ENCODE peak calls at places on chromosomes 11 and 22, in six cellular contexts. One of them, this sample, is unnamed.

GRCh38 chr11:105298630-105299029 is 159.1 kb upstream of the CARD18 start:
- DNase-seq in A549: no peak
- DNase-seq in GM06990: no peak
- DNase-seq in transverse colon: no peak
- DNase-seq in GM12865: no peak
- DNase-seq in GM10248: no peak
- DNase-seq in this sample: no peak

GRCh38 chr11:116697011-116697410 is 75.8 kb downstream of the BUD13 start:
- DNase-seq in A549: no peak
- DNase-seq in GM06990: no peak
- DNase-seq in transverse colon: no peak
- DNase-seq in GM12865: no peak
- DNase-seq in GM10248: no peak
- DNase-seq in this sample: no peak

GRCh38 chr11:12079726-12080556 is 30.4 kb upstream of the MICAL2 start:
- DNase-seq in A549: peak; percentile 82
- DNase-seq in GM06990: no peak
- DNase-seq in transverse colon: peak; percentile 56
- DNase-seq in GM12865: no peak
- DNase-seq in GM10248: no peak
- DNase-seq in this sample: no peak

GRCh38 chr22:38087855-38088254 is 3.9 kb upstream of the SLC16A8 start:
- DNase-seq in A549: no peak
- DNase-seq in GM06990: no peak
- DNase-seq in transverse colon: no peak
- DNase-seq in GM12865: no peak
- DNase-seq in GM10248: no peak
- DNase-seq in this sample: no peak

GRCh38 chr11:64250875-64251721 is at the start of gene PLCB3:
- DNase-seq in A549: no peak
- DNase-seq in GM06990: peak; percentile 55
- DNase-seq in transverse colon: peak; percentile 71
- DNase-seq in GM12865: peak; percentile 63
- DNase-seq in GM10248: peak; percentile 91
- DNase-seq in this sample: peak; percentile 53

GRCh38 chr22:50046481-50047245 is 11.4 kb downstream of the TTLL8 start:
- DNase-seq in A549: no peak
- DNase-seq in GM06990: no peak
- DNase-seq in transverse colon: no peak
- DNase-seq in GM12865: no peak
- DNase-seq in GM10248: no peak
- DNase-seq in this sample: no peak

GRCh38 chr22:43412808-43413785 is 1.3 kb downstream of the MPPED1 start:
- DNase-seq in A549: no peak
- DNase-seq in GM06990: no peak
- DNase-seq in transverse colon: no peak
- DNase-seq in GM12865: no peak
- DNase-seq in GM10248: no peak
- DNase-seq in this sample: no peak

GRCh38 chr11:133901999-133902398 is 54.8 kb downstream of the IGSF9B start:
- DNase-seq in A549: no peak
- DNase-seq in GM06990: no peak
- DNase-seq in transverse colon: no peak
- DNase-seq in GM12865: no peak
- DNase-seq in GM10248: no peak
- DNase-seq in this sample: no peak

GRCh38 chr11:117792992-117793391 is 4.0 kb downstream of the DSCAML1 start:
- DNase-seq in A549: no peak
- DNase-seq in GM06990: no peak
- DNase-seq in transverse colon: no peak
- DNase-seq in GM12865: peak; percentile 12
- DNase-seq in GM10248: no peak
- DNase-seq in this sample: no peak

GRCh38 chr11:126194121-126194543 is 17.3 kb downstream of the RPUSD4 start:
- DNase-seq in A549: peak; percentile 55
- DNase-seq in GM06990: no peak
- DNase-seq in transverse colon: peak; percentile 55
- DNase-seq in GM12865: peak; percentile 35
- DNase-seq in GM10248: no peak
- DNase-seq in this sample: peak; percentile 53

GRCh38 chr11:125376117-125376516 is 119.9 kb downstream of the FEZ1 start:
- DNase-seq in A549: no peak
- DNase-seq in GM06990: no peak
- DNase-seq in transverse colon: no peak
- DNase-seq in GM12865: peak; percentile 20
- DNase-seq in GM10248: no peak
- DNase-seq in this sample: no peak

GRCh38 chr11:126362879-126363655 is 7.6 kb downstream of the ST3GAL4 start:
- DNase-seq in A549: no peak
- DNase-seq in GM06990: no peak
- DNase-seq in transverse colon: no peak
- DNase-seq in GM12865: no peak
- DNase-seq in GM10248: no peak
- DNase-seq in this sample: no peak

GRCh38 chr11:128549256-128549944 is 38.0 kb downstream of the ETS1 start:
- DNase-seq in A549: no peak
- DNase-seq in GM06990: no peak
- DNase-seq in transverse colon: peak; percentile 31
- DNase-seq in GM12865: no peak
- DNase-seq in GM10248: no peak
- DNase-seq in this sample: no peak

GRCh38 chr22:19851291-19852176 is 3.1 kb downstream of the GNB1L start:
- DNase-seq in A549: no peak
- DNase-seq in GM06990: no peak
- DNase-seq in transverse colon: no peak
- DNase-seq in GM12865: no peak
- DNase-seq in GM10248: no peak
- DNase-seq in this sample: no peak

GRCh38 chr11:115080923-115081322 is 402.6 kb downstream of the NXPE2 start:
- DNase-seq in A549: no peak
- DNase-seq in GM06990: no peak
- DNase-seq in transverse colon: no peak
- DNase-seq in GM12865: no peak
- DNase-seq in GM10248: no peak
- DNase-seq in this sample: no peak

GRCh38 chr22:20083157-20083890 is 3.3 kb downstream of the DGCR8 start:
- DNase-seq in A549: no peak
- DNase-seq in GM06990: no peak
- DNase-seq in transverse colon: no peak
- DNase-seq in GM12865: no peak
- DNase-seq in GM10248: no peak
- DNase-seq in this sample: no peak

GRCh38 chr22:50281957-50282356 is 11.8 kb upstream of the MAPK11 start:
- DNase-seq in A549: no peak
- DNase-seq in GM06990: no peak
- DNase-seq in transverse colon: no peak
- DNase-seq in GM12865: no peak
- DNase-seq in GM10248: no peak
- DNase-seq in this sample: no peak

GRCh38 chr11:45926001-45926401 is 3.5 kb downstream of the LARGE2 start:
- DNase-seq in A549: no peak
- DNase-seq in GM06990: peak; percentile 6
- DNase-seq in transverse colon: peak; percentile 4
- DNase-seq in GM12865: no peak
- DNase-seq in GM10248: no peak
- DNase-seq in this sample: no peak

GRCh38 chr11:66723693-66724092 is 5.3 kb downstream of the SPTBN2 start:
- DNase-seq in A549: no peak
- DNase-seq in GM06990: no peak
- DNase-seq in transverse colon: no peak
- DNase-seq in GM12865: no peak
- DNase-seq in GM10248: no peak
- DNase-seq in this sample: no peak

GRCh38 chr11:63764712-63765631 is 3.6 kb downstream of the ZFTA start:
- DNase-seq in A549: no peak
- DNase-seq in GM06990: peak; percentile 9
- DNase-seq in transverse colon: peak; percentile 68
- DNase-seq in GM12865: no peak
- DNase-seq in GM10248: no peak
- DNase-seq in this sample: no peak

GRCh38 chr22:17962168-17962567 is 62.2 kb downstream of the MICAL3 start:
- DNase-seq in A549: no peak
- DNase-seq in GM06990: no peak
- DNase-seq in transverse colon: no peak
- DNase-seq in GM12865: no peak
- DNase-seq in GM10248: no peak
- DNase-seq in this sample: no peak

GRCh38 chr11:74142624-74143023 is 28.2 kb downstream of the C2CD3 start:
- DNase-seq in A549: no peak
- DNase-seq in GM06990: no peak
- DNase-seq in transverse colon: no peak
- DNase-seq in GM12865: no peak
- DNase-seq in GM10248: no peak
- DNase-seq in this sample: no peak

GRCh38 chr11:110134120-110134519 is 40.9 kb downstream of the ZC3H12C start:
- DNase-seq in A549: no peak
- DNase-seq in GM06990: no peak
- DNase-seq in transverse colon: no peak
- DNase-seq in GM12865: no peak
- DNase-seq in GM10248: no peak
- DNase-seq in this sample: no peak

GRCh38 chr11:118006153-118006534 is 19.9 kb downstream of the IL10RA start:
- DNase-seq in A549: no peak
- DNase-seq in GM06990: no peak
- DNase-seq in transverse colon: no peak
- DNase-seq in GM12865: peak; percentile 46
- DNase-seq in GM10248: no peak
- DNase-seq in this sample: no peak

GRCh38 chr11:43943931-43944751 is 1.7 kb downstream of the C11orf96 start:
- DNase-seq in A549: peak; percentile 25
- DNase-seq in GM06990: peak; percentile 25
- DNase-seq in transverse colon: no peak
- DNase-seq in GM12865: no peak
- DNase-seq in GM10248: peak; percentile 28
- DNase-seq in this sample: peak; percentile 40

GRCh38 chr11:43943357-43943930 is 1.0 kb downstream of the C11orf96 start:
- DNase-seq in A549: no peak
- DNase-seq in GM06990: no peak
- DNase-seq in transverse colon: no peak
- DNase-seq in GM12865: no peak
- DNase-seq in GM10248: no peak
- DNase-seq in this sample: no peak

GRCh38 chr11:43947003-43947500 is 4.6 kb downstream of the C11orf96 start:
- DNase-seq in A549: no peak
- DNase-seq in GM06990: no peak
- DNase-seq in transverse colon: no peak
- DNase-seq in GM12865: peak; percentile 15
- DNase-seq in GM10248: no peak
- DNase-seq in this sample: no peak

GRCh38 chr11:43942651-43943356 is 367 bp downstream of the C11orf96 start:
- DNase-seq in A549: peak; percentile 28
- DNase-seq in GM06990: peak; percentile 30
- DNase-seq in transverse colon: no peak
- DNase-seq in GM12865: no peak
- DNase-seq in GM10248: no peak
- DNase-seq in this sample: peak; percentile 15

GRCh38 chr11:43944761-43945311 is 2.4 kb downstream of the C11orf96 start:
- DNase-seq in A549: peak; percentile 79
- DNase-seq in GM06990: peak; percentile 38
- DNase-seq in transverse colon: peak; percentile 75
- DNase-seq in GM12865: peak; percentile 49
- DNase-seq in GM10248: peak; percentile 80
- DNase-seq in this sample: peak; percentile 84
- TF ChIP-seq CTCF in A549: peak; percentile 91
- TF ChIP-seq CTCF in GM06990: peak; percentile 90
- TF ChIP-seq CTCF in transverse colon: peak; percentile 79
- TF ChIP-seq CTCF in GM12865: peak; percentile 66
- TF ChIP-seq CTCF in GM10248: peak; percentile 77
- TF ChIP-seq CTCF in this sample: peak; percentile 86

DNA sequence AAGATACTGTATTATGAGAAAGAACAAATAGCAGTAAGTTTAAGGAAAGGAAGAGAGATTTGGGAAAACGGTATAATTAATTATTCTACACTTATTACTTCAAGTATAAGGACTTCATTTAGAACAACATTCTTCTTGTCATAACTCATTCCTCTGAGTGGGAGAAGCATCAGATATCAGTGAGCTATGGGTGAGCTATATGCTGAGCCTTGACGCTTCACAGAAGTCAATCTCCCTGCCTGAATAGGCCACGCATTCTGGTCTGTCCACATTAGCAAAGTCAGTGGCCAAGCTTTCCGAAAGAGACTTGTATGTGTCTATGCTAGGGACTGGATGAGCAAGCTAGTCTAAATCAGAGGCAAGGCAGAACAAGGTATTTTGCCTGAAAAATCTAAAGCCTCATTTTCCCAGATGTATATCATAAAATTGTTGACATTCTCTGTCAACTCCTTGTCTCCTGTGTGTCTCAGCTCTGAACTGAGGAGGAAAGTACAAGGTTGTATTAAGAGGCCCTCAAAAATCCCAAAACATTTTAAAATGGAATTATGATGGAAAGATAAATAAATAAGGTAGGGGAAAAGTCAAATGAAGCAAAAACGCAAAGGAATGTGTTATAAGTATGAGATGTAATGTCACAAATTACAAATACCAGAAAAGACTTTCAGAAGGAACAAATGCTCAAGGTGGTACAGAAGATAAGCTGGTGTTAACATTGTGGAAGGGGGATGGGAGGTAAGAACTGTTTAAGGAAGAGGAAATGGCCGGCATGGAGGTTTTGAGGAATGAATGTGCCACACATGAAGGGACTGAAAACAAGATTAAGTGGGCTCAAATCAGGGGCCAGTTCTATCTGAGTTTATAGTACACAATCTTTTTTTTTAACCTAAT is 1.4 kb downstream of the OR52N2 start:
- DNase-seq in A549: no peak
- DNase-seq in GM06990: no peak
- DNase-seq in transverse colon: no peak
- DNase-seq in GM12865: no peak
- DNase-seq in GM10248: no peak
- DNase-seq in this sample: no peak
- TF ChIP-seq CTCF in A549: no peak
- TF ChIP-seq CTCF in GM06990: no peak
- TF ChIP-seq CTCF in transverse colon: no peak
- TF ChIP-seq CTCF in GM12865: no peak
- TF ChIP-seq CTCF in GM10248: no peak
- TF ChIP-seq CTCF in this sample: no peak

DNA sequence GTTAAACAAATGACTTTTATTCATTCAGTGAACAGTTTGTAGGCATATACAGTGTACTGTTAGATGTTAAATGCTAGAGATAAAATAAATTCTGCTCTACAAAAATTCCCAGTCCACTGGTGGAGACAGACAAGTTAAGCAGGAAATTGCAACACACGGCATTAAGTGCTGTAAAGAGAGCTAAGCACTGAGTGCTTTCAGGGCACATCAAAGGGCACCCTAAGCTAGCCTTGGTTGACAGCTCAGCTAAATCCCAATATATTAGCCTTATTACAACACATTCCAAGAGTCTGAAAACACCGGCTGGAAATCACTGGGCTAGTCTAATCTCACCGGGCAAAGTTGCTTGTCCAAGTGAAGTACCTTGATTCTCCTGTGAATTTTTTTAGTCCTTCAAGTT is 55.1 kb downstream of the NOX4 start:
- DNase-seq in A549: no peak
- DNase-seq in GM06990: no peak
- DNase-seq in transverse colon: no peak
- DNase-seq in GM12865: no peak
- DNase-seq in GM10248: no peak
- DNase-seq in this sample: no peak
- TF ChIP-seq CTCF in A549: no peak
- TF ChIP-seq CTCF in GM06990: no peak
- TF ChIP-seq CTCF in transverse colon: no peak
- TF ChIP-seq CTCF in GM12865: no peak
- TF ChIP-seq CTCF in GM10248: no peak
- TF ChIP-seq CTCF in this sample: no peak

GRCh38 chr11:60345489-60345888 is 18.4 kb downstream of the MS4A6E start:
- DNase-seq in A549: no peak
- DNase-seq in GM06990: no peak
- DNase-seq in transverse colon: peak; percentile 37
- DNase-seq in GM12865: peak; percentile 70
- DNase-seq in GM10248: no peak
- DNase-seq in this sample: peak; percentile 52
- TF ChIP-seq CTCF in A549: no peak
- TF ChIP-seq CTCF in GM06990: peak; percentile 72
- TF ChIP-seq CTCF in transverse colon: no peak
- TF ChIP-seq CTCF in GM12865: peak; percentile 76
- TF ChIP-seq CTCF in GM10248: peak; percentile 62
- TF ChIP-seq CTCF in this sample: peak; percentile 41